ENCODE peak calls at places on chromosomes 13 and 19, in eight cellular contexts. One of them, this sample, is unnamed.

GRCh38 chr13:90412980-90413379 is 934.5 kb upstream of the MIR17HG start:
- DNase-seq in PC-3: no peak
- DNase-seq in hepatocyte: no peak
- DNase-seq in HCT116: no peak
- DNase-seq in neuronal stem cell: no peak
- DNase-seq in mesendoderm: no peak
- DNase-seq in A549: no peak
- DNase-seq in OCI-LY7: no peak
- DNase-seq in this sample: no peak

GRCh38 chr19:4657262-4657661 is 12.9 kb downstream of the MYDGF start:
- DNase-seq in PC-3: no peak
- DNase-seq in mesendoderm: no peak
- DNase-seq in neuronal stem cell: no peak
- DNase-seq in OCI-LY7: no peak
- DNase-seq in HCT116: no peak
- DNase-seq in hepatocyte: no peak
- DNase-seq in A549: no peak
- DNase-seq in this sample: no peak

GRCh38 chr13:111633401-111633800 is 313.0 kb downstream of the TEX29 start:
- DNase-seq in hepatocyte: no peak
- DNase-seq in OCI-LY7: no peak
- DNase-seq in neuronal stem cell: no peak
- DNase-seq in mesendoderm: no peak
- DNase-seq in PC-3: no peak
- DNase-seq in HCT116: no peak
- DNase-seq in A549: no peak
- DNase-seq in this sample: no peak

GRCh38 chr19:41563847-41564514 is 12.0 kb upstream of the CEACAM21 start:
- DNase-seq in OCI-LY7: no peak
- DNase-seq in A549: peak; percentile 35
- DNase-seq in PC-3: peak; percentile 22
- DNase-seq in hepatocyte: no peak
- DNase-seq in neuronal stem cell: no peak
- DNase-seq in mesendoderm: peak; percentile 60
- DNase-seq in HCT116: no peak
- DNase-seq in this sample: peak; percentile 9

GRCh38 chr13:98938801-98939200 is 39.1 kb downstream of the DOCK9 start:
- DNase-seq in A549: no peak
- DNase-seq in hepatocyte: no peak
- DNase-seq in PC-3: no peak
- DNase-seq in neuronal stem cell: no peak
- DNase-seq in HCT116: no peak
- DNase-seq in mesendoderm: peak; percentile 73
- DNase-seq in OCI-LY7: no peak
- DNase-seq in this sample: peak; percentile 41

GRCh38 chr13:32432856-32433255 is 4.9 kb upstream of the N4BP2L1 start:
- DNase-seq in PC-3: no peak
- DNase-seq in mesendoderm: no peak
- DNase-seq in OCI-LY7: no peak
- DNase-seq in hepatocyte: no peak
- DNase-seq in A549: no peak
- DNase-seq in HCT116: no peak
- DNase-seq in neuronal stem cell: no peak
- DNase-seq in this sample: no peak

GRCh38 chr13:67623630-67624029 is 393.5 kb upstream of the PCDH9 start:
- DNase-seq in PC-3: no peak
- DNase-seq in hepatocyte: no peak
- DNase-seq in mesendoderm: no peak
- DNase-seq in neuronal stem cell: no peak
- DNase-seq in OCI-LY7: no peak
- DNase-seq in A549: no peak
- DNase-seq in HCT116: no peak
- DNase-seq in this sample: no peak

GRCh38 chr19:45693168-45693788 is 812 bp downstream of the QPCTL start:
- DNase-seq in OCI-LY7: peak; percentile 81
- DNase-seq in HCT116: no peak
- DNase-seq in hepatocyte: peak; percentile 89
- DNase-seq in mesendoderm: peak; percentile 85
- DNase-seq in A549: peak; percentile 81
- DNase-seq in PC-3: peak; percentile 69
- DNase-seq in neuronal stem cell: no peak
- DNase-seq in this sample: peak; percentile 88

GRCh38 chr13:24459234-24459633 is 53.3 kb downstream of the PARP4 start:
- DNase-seq in mesendoderm: no peak
- DNase-seq in hepatocyte: no peak
- DNase-seq in OCI-LY7: no peak
- DNase-seq in A549: no peak
- DNase-seq in PC-3: no peak
- DNase-seq in neuronal stem cell: no peak
- DNase-seq in HCT116: no peak
- DNase-seq in this sample: no peak

GRCh38 chr19:38412961-38413360 is 10.1 kb downstream of the FAM98C start:
- DNase-seq in PC-3: no peak
- DNase-seq in HCT116: no peak
- DNase-seq in A549: no peak
- DNase-seq in neuronal stem cell: no peak
- DNase-seq in hepatocyte: no peak
- DNase-seq in OCI-LY7: no peak
- DNase-seq in mesendoderm: no peak
- DNase-seq in this sample: no peak
- H3K4me2 ChIP-seq in PC-3: no peak overlapping the region
- H3K4me2 ChIP-seq in HCT116: no peak overlapping the region
- H3K4me2 ChIP-seq in A549: no peak overlapping the region
- H3K4me2 ChIP-seq in neuronal stem cell: no peak overlapping the region
- H3K4me2 ChIP-seq in hepatocyte: no peak overlapping the region
- H3K4me2 ChIP-seq in OCI-LY7: no peak overlapping the region
- H3K4me2 ChIP-seq in mesendoderm: no peak overlapping the region
- H3K4me2 ChIP-seq in this sample: no peak overlapping the region

GRCh38 chr13:40146586-40147240 is 491.3 kb downstream of the COG6 start:
- DNase-seq in PC-3: no peak
- DNase-seq in neuronal stem cell: no peak
- DNase-seq in A549: no peak
- DNase-seq in HCT116: no peak
- DNase-seq in OCI-LY7: peak; percentile 47
- DNase-seq in hepatocyte: no peak
- DNase-seq in mesendoderm: no peak
- DNase-seq in this sample: no peak
- H3K4me2 ChIP-seq in PC-3: no peak overlapping the region
- H3K4me2 ChIP-seq in neuronal stem cell: no peak overlapping the region
- H3K4me2 ChIP-seq in A549: no peak overlapping the region
- H3K4me2 ChIP-seq in HCT116: no peak overlapping the region
- H3K4me2 ChIP-seq in OCI-LY7: peak overlapping the region; percentile 25
- H3K4me2 ChIP-seq in hepatocyte: no peak overlapping the region
- H3K4me2 ChIP-seq in mesendoderm: no peak overlapping the region
- H3K4me2 ChIP-seq in this sample: no peak overlapping the region

DNA sequence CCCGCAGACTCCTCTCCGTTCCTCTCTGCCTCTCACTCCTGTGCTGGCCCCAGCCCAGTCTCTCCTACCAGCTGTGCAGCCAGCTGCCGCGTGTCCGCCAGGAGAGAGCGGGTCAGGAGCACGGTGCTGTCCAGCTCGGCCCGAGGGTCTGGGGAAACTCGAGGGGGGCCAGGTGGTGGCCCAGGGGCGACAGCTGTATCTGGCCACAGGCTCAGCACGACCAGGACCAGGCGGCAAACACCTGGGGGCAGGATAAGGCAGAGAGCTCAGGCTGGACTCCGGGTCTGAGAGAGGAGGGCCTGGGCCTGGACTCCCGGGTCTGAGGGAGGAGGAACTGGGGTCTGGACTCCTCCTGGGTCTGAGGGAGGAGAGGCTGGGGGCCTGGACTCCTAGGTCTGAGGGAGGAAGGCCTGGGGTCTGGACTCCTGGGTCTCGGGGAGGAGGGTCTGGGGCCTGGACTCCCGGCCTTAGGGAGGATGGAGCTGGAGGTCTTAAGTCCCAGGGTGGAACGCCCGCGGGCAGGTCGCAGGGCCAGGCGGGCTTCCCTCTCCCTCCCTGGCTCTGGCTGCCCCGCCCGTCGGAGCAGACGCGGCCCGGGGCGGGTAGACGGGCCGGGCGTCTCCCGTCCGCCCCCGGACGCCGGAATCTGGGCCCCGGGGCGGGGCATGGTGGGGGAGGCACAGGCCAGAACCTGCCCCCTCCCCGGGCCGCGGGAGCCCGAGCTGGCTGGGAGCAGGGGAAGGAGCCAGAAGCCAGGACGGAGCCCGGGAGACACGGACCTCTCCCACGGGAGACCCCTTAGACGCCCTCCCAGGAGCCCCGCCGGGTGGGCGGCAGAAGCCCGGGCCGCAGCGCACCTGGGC is 1.3 kb downstream of the IL11 start:
- DNase-seq in OCI-LY7: no peak
- DNase-seq in HCT116: no peak
- DNase-seq in mesendoderm: peak; percentile 65
- DNase-seq in hepatocyte: peak; percentile 80
- DNase-seq in PC-3: peak; percentile 67
- DNase-seq in neuronal stem cell: no peak
- DNase-seq in A549: peak; percentile 59
- DNase-seq in this sample: peak; percentile 63
- H3K4me2 ChIP-seq in OCI-LY7: no peak overlapping the region
- H3K4me2 ChIP-seq in HCT116: peak overlapping the region; percentile 94
- H3K4me2 ChIP-seq in mesendoderm: peak overlapping the region; percentile 22
- H3K4me2 ChIP-seq in hepatocyte: peak overlapping the region; percentile 98
- H3K4me2 ChIP-seq in PC-3: peak overlapping the region; percentile 78
- H3K4me2 ChIP-seq in neuronal stem cell: peak overlapping the region; percentile 57
- H3K4me2 ChIP-seq in A549: peak overlapping the region; percentile 93
- H3K4me2 ChIP-seq in this sample: peak overlapping the region; percentile 95

DNA sequence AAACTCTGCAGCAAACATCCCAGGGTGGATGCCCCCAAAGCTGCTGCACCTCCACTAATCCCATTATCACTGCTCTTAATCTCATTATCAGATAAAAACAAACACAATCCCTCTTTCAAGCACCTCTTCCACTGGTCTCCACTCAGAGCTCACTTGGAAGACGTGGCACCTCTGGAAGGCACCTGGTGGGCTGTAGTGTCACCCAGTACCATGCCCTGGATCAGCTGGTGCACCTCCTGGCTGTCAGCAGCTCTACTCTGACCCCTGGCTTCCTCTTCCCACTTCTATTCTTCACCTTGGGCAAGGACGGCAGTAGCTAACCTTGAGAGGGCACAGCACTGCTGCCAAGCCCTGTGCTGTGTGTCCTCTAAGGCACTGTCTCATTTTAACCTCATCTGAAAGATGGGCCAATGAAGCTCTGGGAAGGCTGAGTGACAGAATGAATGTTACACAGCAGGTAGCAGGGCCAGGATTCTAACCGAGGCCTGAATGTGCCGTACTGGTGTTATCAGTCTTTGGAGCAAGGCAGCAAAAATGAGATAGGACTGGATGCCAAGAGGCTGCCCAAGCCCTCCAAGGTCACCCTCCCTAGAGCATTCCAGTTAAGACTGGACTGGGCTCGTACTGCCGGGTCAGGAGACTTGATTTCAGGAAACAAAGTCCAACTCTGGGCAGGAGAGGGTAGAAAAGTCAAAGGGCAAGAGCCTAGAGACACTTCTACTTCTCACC is 7.4 kb downstream of the BRD4 start:
- DNase-seq in PC-3: no peak
- DNase-seq in A549: no peak
- DNase-seq in OCI-LY7: no peak
- DNase-seq in mesendoderm: peak; percentile 78
- DNase-seq in neuronal stem cell: no peak
- DNase-seq in HCT116: no peak
- DNase-seq in hepatocyte: no peak
- DNase-seq in this sample: peak; percentile 40
- H3K4me2 ChIP-seq in PC-3: no peak overlapping the region
- H3K4me2 ChIP-seq in A549: peak overlapping the region; percentile 39
- H3K4me2 ChIP-seq in OCI-LY7: peak overlapping the region; percentile 31
- H3K4me2 ChIP-seq in mesendoderm: peak overlapping the region; percentile 26
- H3K4me2 ChIP-seq in neuronal stem cell: no peak overlapping the region
- H3K4me2 ChIP-seq in HCT116: no peak overlapping the region
- H3K4me2 ChIP-seq in hepatocyte: peak overlapping the region; percentile 23
- H3K4me2 ChIP-seq in this sample: peak overlapping the region; percentile 65

GRCh38 chr13:63381078-63381859 is 1965.6 kb upstream of the PCDH20 start:
- DNase-seq in neuronal stem cell: no peak
- DNase-seq in OCI-LY7: no peak
- DNase-seq in PC-3: peak; percentile 11
- DNase-seq in mesendoderm: no peak
- DNase-seq in hepatocyte: no peak
- DNase-seq in HCT116: no peak
- DNase-seq in A549: no peak
- DNase-seq in this sample: no peak
- H3K4me2 ChIP-seq in neuronal stem cell: no peak overlapping the region
- H3K4me2 ChIP-seq in OCI-LY7: no peak overlapping the region
- H3K4me2 ChIP-seq in PC-3: no peak overlapping the region
- H3K4me2 ChIP-seq in mesendoderm: no peak overlapping the region
- H3K4me2 ChIP-seq in hepatocyte: no peak overlapping the region
- H3K4me2 ChIP-seq in HCT116: no peak overlapping the region
- H3K4me2 ChIP-seq in A549: no peak overlapping the region
- H3K4me2 ChIP-seq in this sample: no peak overlapping the region

DNA sequence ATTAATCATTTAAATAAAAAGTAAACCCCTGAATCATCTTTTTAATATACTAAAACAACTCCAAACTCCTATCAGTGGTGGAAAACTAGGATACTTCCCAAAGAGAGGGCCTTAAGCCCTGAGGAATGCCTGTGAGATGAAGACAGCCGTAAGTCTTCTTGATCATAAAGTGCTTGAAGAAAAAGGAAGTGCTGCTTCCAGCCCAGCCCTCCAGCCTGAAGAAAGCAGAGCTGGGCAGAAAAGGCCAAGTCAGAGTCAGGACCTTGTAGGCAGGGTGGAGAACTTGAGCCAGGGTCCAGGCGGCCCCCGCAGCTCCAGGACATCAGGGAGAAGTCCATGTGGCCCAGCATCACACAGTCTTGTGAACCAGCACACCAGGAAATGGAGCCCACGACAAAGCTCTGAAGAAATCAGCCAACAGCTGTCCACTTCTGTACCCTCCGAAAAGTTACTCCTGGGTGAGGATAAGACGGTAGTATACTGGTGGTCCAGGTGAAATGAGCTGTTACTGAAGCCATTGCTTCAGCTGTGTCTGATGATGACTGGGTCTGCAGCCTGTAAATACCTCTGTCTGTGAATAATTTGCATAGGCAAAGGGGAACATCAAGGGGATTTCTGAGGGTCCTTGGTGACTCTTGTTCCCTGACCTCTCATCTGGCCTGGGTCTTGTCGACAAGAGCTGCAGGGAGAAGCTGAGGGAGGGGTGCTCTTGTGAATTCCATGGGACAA is 18.7 kb upstream of the CRYL1 start:
- DNase-seq in OCI-LY7: no peak
- DNase-seq in hepatocyte: no peak
- DNase-seq in PC-3: no peak
- DNase-seq in mesendoderm: no peak
- DNase-seq in neuronal stem cell: no peak
- DNase-seq in A549: no peak
- DNase-seq in HCT116: no peak
- DNase-seq in this sample: no peak
- H3K4me2 ChIP-seq in OCI-LY7: no peak overlapping the region
- H3K4me2 ChIP-seq in hepatocyte: no peak overlapping the region
- H3K4me2 ChIP-seq in PC-3: no peak overlapping the region
- H3K4me2 ChIP-seq in mesendoderm: no peak overlapping the region
- H3K4me2 ChIP-seq in neuronal stem cell: no peak overlapping the region
- H3K4me2 ChIP-seq in A549: no peak overlapping the region
- H3K4me2 ChIP-seq in HCT116: no peak overlapping the region
- H3K4me2 ChIP-seq in this sample: no peak overlapping the region

GRCh38 chr13:48334534-48335127 is 31.1 kb downstream of the RB1 start:
- DNase-seq in hepatocyte: peak; percentile 39
- DNase-seq in mesendoderm: peak; percentile 42
- DNase-seq in OCI-LY7: peak; percentile 65
- DNase-seq in PC-3: peak; percentile 49
- DNase-seq in HCT116: peak; percentile 19
- DNase-seq in A549: peak; percentile 17
- DNase-seq in neuronal stem cell: no peak
- DNase-seq in this sample: peak; percentile 31
- H3K4me2 ChIP-seq in hepatocyte: no peak overlapping the region
- H3K4me2 ChIP-seq in mesendoderm: no peak overlapping the region
- H3K4me2 ChIP-seq in OCI-LY7: no peak overlapping the region
- H3K4me2 ChIP-seq in PC-3: peak overlapping the region; percentile 65
- H3K4me2 ChIP-seq in HCT116: no peak overlapping the region
- H3K4me2 ChIP-seq in A549: no peak overlapping the region
- H3K4me2 ChIP-seq in neuronal stem cell: no peak overlapping the region
- H3K4me2 ChIP-seq in this sample: no peak overlapping the region

GRCh38 chr19:7787602-7788177 is 24.6 kb downstream of the CLEC4M start:
- DNase-seq in PC-3: no peak
- DNase-seq in OCI-LY7: no peak
- DNase-seq in A549: no peak
- DNase-seq in HCT116: no peak
- DNase-seq in mesendoderm: no peak
- DNase-seq in neuronal stem cell: no peak
- DNase-seq in hepatocyte: no peak
- DNase-seq in this sample: no peak
- H3K4me2 ChIP-seq in PC-3: no peak overlapping the region
- H3K4me2 ChIP-seq in OCI-LY7: no peak overlapping the region
- H3K4me2 ChIP-seq in A549: no peak overlapping the region
- H3K4me2 ChIP-seq in HCT116: no peak overlapping the region
- H3K4me2 ChIP-seq in mesendoderm: no peak overlapping the region
- H3K4me2 ChIP-seq in neuronal stem cell: no peak overlapping the region
- H3K4me2 ChIP-seq in hepatocyte: no peak overlapping the region
- H3K4me2 ChIP-seq in this sample: peak overlapping the region; percentile 64